ENCODE peak calls at places on chromosomes 5 and 9, in six cellular contexts. C is BE2C, U is ovary, X is tibial artery, S is neural crest cell, Z is fibroblast of mammary gland. P is an unnamed sample.
A peak's percentile ranks its signal among the peaks of the same experiment; 100 is the strongest.

GRCh38 chr9:93591301-93591700 is 14.9 kb downstream of the PHF2 start:
- DNase-seq in C (no peak), U (no peak), X (peak; percentile 34), S (no peak), Z (no peak), P (no peak)

GRCh38 chr5:177981296-177982071 is 14.6 kb downstream of the PROP1 start:
- DNase-seq in C (no peak), U (no peak), X (no peak), S (no peak), Z (no peak), P (no peak)

GRCh38 chr9:15936316-15936869 is 383.6 kb downstream of the CCDC171 start:
- DNase-seq in C (peak; percentile 11), U (no peak), X (no peak), S (no peak), Z (peak; percentile 97), P (no peak)

GRCh38 chr5:173010021-173010420 is 26.4 kb downstream of the ATP6V0E1 start:
- DNase-seq in C (no peak), U (no peak), X (no peak), S (no peak), Z (peak; percentile 35), P (no peak)

GRCh38 chr9:71638627-71639026 is 129.7 kb downstream of the CEMIP2 start:
- DNase-seq in C (no peak), U (no peak), X (peak; percentile 64), S (no peak), Z (no peak), P (no peak)

GRCh38 chr5:145946112-145946861 is 9.9 kb downstream of the SH3RF2 start:
- DNase-seq in C (no peak), U (no peak), X (no peak), S (no peak), Z (peak; percentile 70), P (no peak)

GRCh38 chr5:17077447-17078233 is 139.8 kb upstream of the BASP1 start:
- DNase-seq in C (no peak), U (no peak), X (no peak), S (no peak), Z (no peak), P (no peak)

GRCh38 chr5:107772418-107773310 is 101.9 kb upstream of the EFNA5 start:
- DNase-seq in C (peak; percentile 51), U (no peak), X (no peak), S (no peak), Z (no peak), P (no peak)

GRCh38 chr5:99004960-99005359 is 76.2 kb upstream of the CHD1 start:
- DNase-seq in C (no peak), U (no peak), X (no peak), S (no peak), Z (peak; percentile 6), P (no peak)

GRCh38 chr9:132677976-132678375 is 7.7 kb downstream of the GTF3C4 start:
- DNase-seq in C (no peak), U (no peak), X (no peak), S (no peak), Z (no peak), P (no peak)

GRCh38 chr5:171080151-171080938 is 218.5 kb downstream of the RANBP17 start:
- DNase-seq in C (no peak), U (no peak), X (no peak), S (no peak), Z (no peak), P (no peak)

GRCh38 chr5:88884435-88884877 is 1.5 kb upstream of the MEF2C start:
- DNase-seq in C (no peak), U (no peak), X (no peak), S (no peak), Z (peak; percentile 12), P (no peak)

GRCh38 chr5:73633060-73633459 is 7.1 kb downstream of the ARHGEF28 start:
- DNase-seq in C (no peak), U (no peak), X (no peak), S (no peak), Z (no peak), P (no peak)

GRCh38 chr9:4596165-4596922 is 65.8 kb upstream of the PLPP6 start:
- DNase-seq in C (no peak), U (no peak), X (no peak), S (no peak), Z (peak; percentile 43), P (no peak)

GRCh38 chr9:136565075-136565721 is 19.4 kb upstream of the NOTCH1 start:
- DNase-seq in C (no peak), U (peak; percentile 78), X (no peak), S (no peak), Z (peak; percentile 70), P (no peak)

GRCh38 chr9:138023394-138024124 is 146.0 kb downstream of the CACNA1B start:
- DNase-seq in C (no peak), U (no peak), X (peak; percentile 57), S (peak; percentile 3), Z (no peak), P (no peak)

GRCh38 chr9:22357016-22357415 is 89.6 kb upstream of the DMRTA1 start:
- DNase-seq in C (no peak), U (no peak), X (no peak), S (no peak), Z (no peak), P (no peak)

GRCh38 chr9:85246566-85246965 is 495.2 kb downstream of the AGTPBP1 start:
- DNase-seq in C (no peak), U (no peak), X (no peak), S (no peak), Z (no peak), P (peak; percentile 23)

GRCh38 chr9:129351642-129352151 is 173.6 kb upstream of the IER5L start:
- DNase-seq in C (peak; percentile 61), U (no peak), X (no peak), S (no peak), Z (no peak), P (peak; percentile 62)

GRCh38 chr9:79973627-79974026 is 401.9 kb downstream of the TLE4 start:
- DNase-seq in C (no peak), U (no peak), X (no peak), S (no peak), Z (peak; percentile 13), P (no peak)

GRCh38 chr5:44320188-44320587 is 69.0 kb downstream of the FGF10 start:
- DNase-seq in C (no peak), U (no peak), X (no peak), S (no peak), Z (no peak), P (no peak)

GRCh38 chr5:115179959-115180709 is 10.4 kb upstream of the TRIM36 start:
- DNase-seq in C (peak; percentile 72), U (peak; percentile 47), X (peak; percentile 68), S (peak; percentile 70), Z (peak; percentile 13), P (peak; percentile 86)

GRCh38 chr5:141186897-141187512 is at the start of gene PCDHB9:
- DNase-seq in C (peak; percentile 42), U (no peak), X (no peak), S (peak; percentile 15), Z (peak; percentile 16), P (peak; percentile 45)

GRCh38 chr5:116947691-116948528 is 373.3 kb upstream of the SEMA6A start:
- DNase-seq in C (peak; percentile 82), U (peak; percentile 35), X (no peak), S (peak; percentile 35), Z (peak; percentile 14), P (peak; percentile 73)

GRCh38 chr5:2852446-2852845 is 101.0 kb upstream of the IRX2 start:
- DNase-seq in C (no peak), U (no peak), X (no peak), S (no peak), Z (no peak), P (no peak)

GRCh38 chr9:70080481-70081119 is 37.0 kb downstream of the MAMDC2 start:
- DNase-seq in C (no peak), U (no peak), X (peak; percentile 76), S (no peak), Z (peak; percentile 95), P (no peak)

GRCh38 chr5:90939208-90939607 is 380.6 kb downstream of the ADGRV1 start:
- DNase-seq in C (no peak), U (no peak), X (no peak), S (no peak), Z (no peak), P (no peak)

DNA sequence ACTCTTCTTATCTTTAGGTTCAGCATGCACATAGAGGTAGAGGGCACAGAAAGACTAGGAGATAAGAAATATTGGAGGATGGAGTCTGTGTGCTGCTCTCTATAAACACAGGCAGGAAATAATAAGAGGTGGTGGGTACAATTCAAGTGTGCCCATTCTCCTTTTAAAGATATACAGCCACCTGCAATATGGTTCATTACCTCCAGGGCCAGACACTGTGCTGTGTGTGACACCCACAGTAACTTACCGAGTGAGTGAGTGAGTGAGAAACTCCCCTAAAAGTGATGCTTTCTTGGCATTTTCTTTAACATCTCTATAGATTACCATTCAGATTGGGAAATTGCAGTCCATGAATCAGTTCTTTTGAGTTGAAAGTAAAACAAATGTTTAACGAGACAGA is 311.8 kb upstream of the KCNN2 start:
- DNase-seq in C (no peak), U (no peak), X (no peak), S (no peak), Z (no peak), P (no peak)
- TF ChIP-seq CTCF in C (no peak), U (no peak), X (no peak), S (no peak), Z (no peak), P (no peak)

GRCh38 chr9:7844283-7844682 is 44.7 kb upstream of the DMAC1 start:
- DNase-seq in C (peak; percentile 18), U (no peak), X (no peak), S (no peak), Z (peak; percentile 40), P (no peak)
- TF ChIP-seq CTCF in C (peak; percentile 60), U (no peak), X (peak; percentile 14), S (peak; percentile 61), Z (peak; percentile 42), P (peak; percentile 28)

DNA sequence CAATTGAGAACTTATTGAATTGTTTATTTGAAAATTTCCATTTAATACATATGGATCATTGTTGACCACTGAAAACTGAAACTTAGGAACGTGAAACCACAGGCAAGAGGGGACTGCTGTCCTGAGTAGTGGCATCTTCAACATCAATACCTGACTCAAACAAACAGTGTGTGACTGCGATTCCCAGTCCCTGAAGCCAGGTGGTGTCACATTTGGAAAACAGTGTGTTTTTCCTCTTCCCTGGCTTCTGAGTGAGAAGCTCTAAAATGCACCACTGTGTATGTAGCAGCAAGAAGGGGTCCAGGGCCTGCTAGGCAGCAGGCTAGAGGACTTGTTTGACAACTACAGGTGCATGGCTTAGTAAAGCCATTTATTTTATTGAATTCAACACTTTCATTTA is 10.8 kb downstream of the GAPT start:
- DNase-seq in C (no peak), U (no peak), X (no peak), S (no peak), Z (no peak), P (no peak)
- TF ChIP-seq CTCF in C (peak; percentile 39), U (no peak), X (no peak), S (no peak), Z (no peak), P (no peak)

DNA sequence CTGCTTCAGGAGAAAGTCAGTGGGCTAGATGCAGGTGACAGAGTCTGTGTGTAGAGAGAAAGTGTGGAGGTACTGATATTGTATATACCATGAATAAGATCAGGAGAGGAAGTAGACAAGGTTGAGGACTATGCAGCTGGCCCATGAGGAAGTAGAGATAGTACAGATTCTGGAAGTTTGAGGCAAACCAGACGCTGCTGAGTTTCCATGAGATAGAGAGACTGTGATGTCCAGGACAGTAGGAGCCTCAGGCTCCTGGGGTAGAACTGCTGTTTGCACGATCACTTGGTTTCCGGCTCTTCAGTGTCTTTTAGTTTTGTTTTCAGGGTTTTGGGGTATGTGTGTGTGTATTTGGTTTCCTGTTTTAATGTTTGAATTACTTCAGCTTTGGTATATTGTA is 13.6 kb downstream of the OTULINL start:
- DNase-seq in C (peak; percentile 66), U (no peak), X (no peak), S (no peak), Z (no peak), P (no peak)
- TF ChIP-seq CTCF in C (no peak), U (no peak), X (no peak), S (no peak), Z (no peak), P (no peak)

GRCh38 chr5:136057401-136057951 is 28.7 kb downstream of the TGFBI start:
- DNase-seq in C (no peak), U (no peak), X (no peak), S (no peak), Z (peak; percentile 61), P (no peak)
- TF ChIP-seq CTCF in C (no peak), U (no peak), X (no peak), S (no peak), Z (no peak), P (no peak)